ENCODE peak calls at places on chromosomes 13 and 19, in six cellular contexts. G is PC-9, Z is IMR-90, U is fibroblast of lung, W is endodermal cell, F is ascending aorta. N is an unnamed sample. For H3K36me3, the result is how much of the 10 kb centered on the place peaks cover.

GRCh38 chr13:41465215-41465907 is 8.0 kb downstream of the RGCC start:
- DNase-seq in F (peak), U (peak), W (no peak), Z (peak), G (no peak), N (no peak)

GRCh38 chr13:31029129-31029528 is 96.7 kb downstream of the TEX26 start:
- DNase-seq in Z (no peak), W (no peak), F (no peak), U (no peak), G (no peak), N (peak)

GRCh38 chr13:96248103-96248502 is 158.2 kb downstream of the HS6ST3 start:
- DNase-seq in U (no peak), G (no peak), F (no peak), Z (no peak), W (no peak), N (peak)

GRCh38 chr19:4390017-4390861 is 10.1 kb downstream of the SH3GL1 start:
- DNase-seq in U (peak), Z (peak), W (peak), F (no peak), G (no peak), N (peak)

GRCh38 chr19:48810151-48810550 is 678 bp downstream of the BCAT2 start:
- DNase-seq in U (no peak), F (no peak), Z (no peak), W (no peak), G (no peak), N (no peak)

GRCh38 chr19:1882089-1882785 is 3.1 kb downstream of the ABHD17A start:
- DNase-seq in Z (no peak), U (no peak), G (no peak), F (no peak), W (no peak), N (no peak)

GRCh38 chr13:57286511-57287098 is 119.6 kb downstream of the PRR20E start:
- DNase-seq in G (no peak), U (no peak), F (no peak), Z (no peak), W (peak), N (peak)

GRCh38 chr13:107882708-107883560 is 332.4 kb downstream of the LIG4 start:
- DNase-seq in W (no peak), F (no peak), G (no peak), Z (no peak), U (no peak), N (no peak)

GRCh38 chr13:30103161-30103858 is 204.0 kb downstream of the KATNAL1 start:
- DNase-seq in F (no peak), G (no peak), W (peak), Z (no peak), U (no peak), N (no peak)

GRCh38 chr19:17872251-17873001 is 681 bp downstream of the SLC5A5 start:
- DNase-seq in W (peak), G (no peak), F (no peak), U (no peak), Z (no peak), N (peak)

GRCh38 chr13:75857291-75857690 is 221.2 kb downstream of the LMO7 start:
- DNase-seq in U (no peak), G (no peak), W (no peak), F (no peak), Z (no peak), N (no peak)

GRCh38 chr13:49571299-49572240 is 13.8 kb downstream of the RCBTB1 start:
- DNase-seq in F (no peak), U (no peak), G (no peak), W (no peak), Z (no peak), N (no peak)

GRCh38 chr19:38527466-38528136 is 90.2 kb downstream of the MAP4K1 start:
- DNase-seq in W (peak), Z (no peak), G (no peak), F (no peak), U (no peak), N (peak)

GRCh38 chr13:93225610-93226009 is 997 bp upstream of the GPC6 start:
- DNase-seq in Z (no peak), F (no peak), G (no peak), W (no peak), U (no peak), N (no peak)

GRCh38 chr13:80704369-80704768 is 363.4 kb upstream of the SPRY2 start:
- DNase-seq in W (no peak), U (no peak), G (no peak), F (no peak), Z (no peak), N (no peak)

GRCh38 chr19:33052352-33052972 is 12.2 kb downstream of the RHPN2 start:
- DNase-seq in W (no peak), U (peak), G (peak), F (no peak), Z (peak), N (no peak)

GRCh38 chr13:30004204-30004603 is 153.8 kb upstream of the UBL3 start:
- DNase-seq in W (no peak), U (no peak), F (no peak), G (no peak), Z (peak), N (no peak)

GRCh38 chr13:75836441-75836840 is 200.3 kb downstream of the LMO7 start:
- DNase-seq in Z (no peak), W (no peak), F (no peak), U (no peak), G (no peak), N (no peak)

GRCh38 chr13:99590519-99591011 is 89.3 kb downstream of the TM9SF2 start:
- DNase-seq in G (no peak), U (peak), Z (peak), W (no peak), F (no peak), N (no peak)

GRCh38 chr19:44607917-44608316 is 5.4 kb upstream of the IGSF23 start:
- DNase-seq in Z (no peak), W (no peak), F (no peak), U (no peak), G (no peak), N (no peak)

GRCh38 chr13:108200781-108201398 is 14.4 kb downstream of the LIG4 start:
- DNase-seq in Z (peak), U (peak), G (no peak), W (no peak), F (no peak), N (no peak)

GRCh38 chr19:39166571-39167391 is 30.0 kb upstream of the NCCRP1 start:
- DNase-seq in G (peak), W (peak), Z (no peak), F (no peak), U (peak), N (peak)

GRCh38 chr13:31767175-31767900 is 28.0 kb downstream of the RXFP2 start:
- DNase-seq in G (no peak), F (no peak), W (no peak), Z (peak), U (peak), N (no peak)

GRCh38 chr13:108960006-108960405 is 330.6 kb downstream of the MYO16 start:
- DNase-seq in W (no peak), Z (no peak), U (no peak), G (no peak), F (no peak), N (no peak)

GRCh38 chr19:33788676-33789075 is 8.0 kb upstream of the KCTD15 start:
- DNase-seq in W (no peak), G (no peak), F (no peak), U (no peak), Z (no peak), N (peak)

GRCh38 chr13:33775339-33776108 is 42.4 kb upstream of the RFC3 start:
- DNase-seq in Z (no peak), F (no peak), U (no peak), G (no peak), W (no peak), N (peak)

GRCh38 chr19:33402421-33403220 is 29.1 kb downstream of the CEBPG start:
- DNase-seq in Z (no peak), F (no peak), U (no peak), G (no peak), W (no peak), N (peak)

GRCh38 chr19:38012944-38013343 is 105.9 kb downstream of the SIPA1L3 start:
- DNase-seq in F (no peak), W (peak), Z (no peak), U (no peak), G (no peak), N (peak)

GRCh38 chr13:72205773-72206172 is 338.8 kb upstream of the DACH1 start:
- DNase-seq in U (no peak), W (no peak), Z (no peak), G (no peak), F (no peak), N (no peak)

GRCh38 chr19:17404621-17405249 is 695 bp downstream of the BST2 start:
- DNase-seq in G (no peak), U (no peak), W (no peak), F (no peak), Z (no peak), N (no peak)

GRCh38 chr19:44345969-44346368 is 10.5 kb downstream of the ZNF112 start:
- DNase-seq in W (no peak), U (no peak), Z (no peak), G (no peak), F (no peak), N (no peak)

GRCh38 chr19:28943651-28944050 is 269.3 kb downstream of the UQCRFS1 start:
- DNase-seq in U (no peak), Z (no peak), F (no peak), W (peak), G (no peak), N (peak)

DNA sequence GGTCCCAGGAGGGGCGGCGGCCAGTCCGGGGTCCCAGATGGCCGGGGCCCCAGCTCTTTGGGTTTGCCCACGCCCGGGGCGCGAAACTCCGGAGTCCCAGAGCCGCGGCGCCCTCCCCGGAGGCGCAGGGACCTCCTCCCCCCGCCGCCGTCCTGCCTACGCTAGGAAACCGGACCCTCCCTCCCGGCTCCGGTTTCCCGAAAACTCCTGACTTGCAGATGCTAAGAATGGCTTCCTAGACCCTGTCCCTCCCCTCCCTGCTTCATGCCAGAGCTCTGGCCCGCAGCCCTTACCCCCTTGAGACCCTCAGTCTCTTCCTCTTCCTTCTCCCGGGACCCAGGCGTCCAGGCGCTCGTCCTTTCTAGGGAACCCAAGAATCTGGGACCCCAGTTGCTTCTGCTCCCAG is 468 bp upstream of the MYBPC2 start:
- DNase-seq in F (no peak), U (no peak), G (no peak), Z (no peak), W (peak), N (peak)
- H3K36me3 ChIP-seq in F (under half), U (under half), G (under half), Z (under half), W (under half), N (under half)

DNA sequence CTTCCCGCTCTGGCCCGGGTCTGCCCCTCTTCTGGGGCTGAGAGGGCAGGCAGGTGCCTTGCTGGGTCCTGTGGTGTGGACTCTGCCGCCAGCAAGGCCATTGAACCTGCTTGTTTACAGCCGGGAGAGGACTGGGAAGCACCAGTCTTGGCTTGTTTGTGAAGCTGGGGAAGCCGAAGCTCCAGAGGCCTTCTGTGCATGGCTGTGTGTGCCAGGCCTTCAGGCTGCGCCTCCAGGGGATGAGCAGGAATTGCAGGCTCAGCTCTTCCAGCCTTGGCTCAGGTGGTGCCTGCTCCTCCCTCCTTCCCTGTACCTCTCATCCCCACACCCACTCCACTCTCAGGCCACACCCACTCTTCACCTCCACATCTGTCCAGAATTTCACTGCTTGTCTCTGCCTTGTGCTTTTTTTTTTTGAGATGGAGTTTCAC is 17.5 kb downstream of the NDUFB7 start:
- DNase-seq in G (no peak), F (no peak), W (no peak), Z (no peak), U (no peak), N (peak)
- H3K4me3 ChIP-seq in G (no peak), F (no peak), W (no peak), Z (no peak), U (no peak), N (no peak)

GRCh38 chr13:110426745-110427144 is 119.7 kb downstream of the COL4A2 start:
- DNase-seq in F (no peak), U (no peak), W (no peak), Z (no peak), G (no peak), N (no peak)

GRCh38 chr13:110425444-110425780 is 118.3 kb downstream of the COL4A2 start:
- DNase-seq in U (peak), F (no peak), Z (peak), W (no peak), G (no peak), N (no peak)

GRCh38 chr13:110430391-110431338 is 123.6 kb downstream of the COL4A2 start:
- DNase-seq in Z (no peak), F (no peak), W (no peak), G (peak), U (no peak), N (no peak)

GRCh38 chr13:110431425-110431824 is 124.3 kb downstream of the COL4A2 start:
- DNase-seq in U (no peak), F (no peak), Z (no peak), W (no peak), G (no peak), N (no peak)

GRCh38 chr13:110428281-110428680 is 121.2 kb downstream of the COL4A2 start:
- DNase-seq in U (no peak), F (no peak), Z (no peak), W (no peak), G (peak), N (no peak)
- H3K36me3 ChIP-seq in U (under half), F (half or more), Z (half or more), W (half or more), G (under half), N (under half)

GRCh38 chr13:113585828-113586355 is 1.3 kb downstream of the TFDP1 start:
- DNase-seq in U (no peak), W (peak), F (no peak), G (no peak), Z (no peak), N (peak)

GRCh38 chr13:113582841-113583631 is 1.5 kb upstream of the TFDP1 start:
- DNase-seq in Z (no peak), F (no peak), G (no peak), W (peak), U (no peak), N (peak)

GRCh38 chr13:113584870-113585671 is 518 bp downstream of the TFDP1 start:
- DNase-seq in U (peak), F (no peak), W (peak), G (no peak), Z (no peak), N (peak)

GRCh38 chr13:113581871-113582270 is 2.7 kb upstream of the TFDP1 start:
- DNase-seq in W (peak), U (no peak), G (no peak), Z (no peak), F (no peak), N (peak)

DNA sequence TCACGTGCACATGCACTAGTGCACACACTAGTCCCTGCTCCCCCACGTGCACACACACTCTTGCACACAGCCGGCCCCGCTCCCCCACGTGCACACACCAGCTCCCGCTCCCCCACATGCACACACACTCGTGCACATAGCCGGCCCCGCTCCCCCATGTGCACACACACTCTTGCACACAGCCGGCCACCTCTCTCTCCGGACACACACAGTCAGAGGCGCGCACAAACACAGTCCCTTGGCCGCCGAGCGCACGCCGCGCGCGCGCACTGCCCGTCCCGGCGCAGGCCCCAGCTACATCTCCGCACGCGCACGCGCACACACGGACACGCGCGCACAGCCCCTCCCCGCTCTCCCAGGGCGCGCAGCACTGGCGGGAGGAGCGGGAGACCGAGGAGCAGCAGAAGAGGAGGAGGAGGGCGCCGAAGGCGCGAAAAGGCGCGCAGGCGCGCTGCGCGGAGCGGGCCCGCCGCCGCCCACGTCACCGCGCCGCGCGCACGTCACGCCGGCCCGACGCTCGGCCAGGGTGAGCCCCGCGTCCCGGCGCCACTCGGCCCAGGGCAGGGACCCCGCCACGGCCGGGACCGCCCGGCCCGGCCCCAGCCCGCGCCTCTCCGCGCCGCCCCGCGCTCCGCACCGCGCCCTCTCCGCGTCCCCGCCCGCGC is at the start of gene TFDP1:
- DNase-seq in U (peak), G (peak), Z (peak), W (peak), F (no peak), N (peak)
- H3K4me3 ChIP-seq in U (peak), G (peak), Z (peak), W (peak), F (peak), N (peak)

DNA sequence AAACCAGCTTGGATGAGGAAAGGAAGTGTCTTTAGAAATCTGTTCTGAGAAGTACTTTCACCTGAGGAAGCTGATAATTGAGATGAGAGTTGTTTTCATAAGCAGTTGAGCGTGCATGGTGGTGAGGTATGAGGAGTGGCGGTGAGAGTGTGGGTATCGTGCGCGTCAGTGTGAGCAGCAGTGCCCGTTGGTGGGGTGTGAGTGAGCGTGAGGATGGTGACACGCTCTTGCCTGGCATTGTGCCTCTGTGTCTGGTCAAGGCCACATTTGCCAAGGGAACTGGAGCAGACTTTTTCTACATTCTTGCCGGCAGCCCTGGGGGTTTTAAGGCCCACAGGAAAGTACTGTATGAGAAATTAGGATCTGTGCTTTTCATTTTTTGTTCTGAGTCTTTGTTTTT is 36.5 kb upstream of the TEX29 start:
- DNase-seq in Z (no peak), F (no peak), W (peak), U (no peak), G (no peak), N (no peak)
- H3K36me3 ChIP-seq in Z (half or more), F (half or more), W (half or more), U (under half), G (under half), N (under half)

GRCh38 chr19:13978721-13979191 is 26.4 kb downstream of the DCAF15 start:
- DNase-seq in F (no peak), Z (no peak), W (no peak), U (no peak), G (no peak), N (no peak)
- H3K4me3 ChIP-seq in F (peak), Z (no peak), W (peak), U (no peak), G (no peak), N (peak)

N was measured in H7.